ENCODE peak calls at places on chromosomes 7 and 10, in nine cellular contexts. N, Q, I, K, J, O, S, G and Z are unnamed samples.

GRCh38 chr7:114864278-114864677 is 57.6 kb upstream of the MDFIC start:
- DNase-seq in K (no peak), J (no peak), S (no peak), I (no peak), G (no peak), O (no peak), Q (peak; percentile 75), N (no peak), Z (no peak)

GRCh38 chr10:36114913-36115312 is 472.8 kb upstream of the FZD8 start:
- DNase-seq in G (peak; percentile 53), K (no peak), S (peak; percentile 97), Q (no peak), O (peak; percentile 72), I (no peak), N (no peak), J (no peak), Z (no peak)

GRCh38 chr10:128843972-128844371 is 623.1 kb upstream of the MGMT start:
- DNase-seq in N (no peak), S (no peak), K (no peak), Q (no peak), J (no peak), G (no peak), O (peak; percentile 26), I (no peak), Z (no peak)

GRCh38 chr10:133451346-133451745 is 2.4 kb upstream of the SCART1 start:
- DNase-seq in N (no peak), J (no peak), I (no peak), O (no peak), Q (no peak), G (no peak), K (no peak), S (no peak), Z (no peak)

GRCh38 chr7:12729112-12729511 is 41.7 kb downstream of the ARL4A start:
- DNase-seq in J (no peak), K (no peak), Q (peak; percentile 70), G (peak; percentile 25), S (peak; percentile 73), I (peak; percentile 74), O (peak; percentile 20), N (peak; percentile 56), Z (no peak)

GRCh38 chr7:44307301-44307900 is 18.0 kb downstream of the CAMK2B start:
- DNase-seq in N (peak; percentile 25), K (no peak), S (peak; percentile 47), O (peak; percentile 47), G (no peak), Q (peak; percentile 75), J (peak; percentile 44), I (peak; percentile 54), Z (peak; percentile 67)

GRCh38 chr7:54679414-54679813 is 79.6 kb downstream of the SEC61G start:
- DNase-seq in Q (no peak), O (no peak), N (no peak), G (no peak), I (no peak), K (no peak), S (no peak), J (no peak), Z (no peak)

GRCh38 chr10:88763441-88763840 is 3.6 kb downstream of the LIPN start:
- DNase-seq in Q (peak; percentile 52), S (peak; percentile 32), I (no peak), G (no peak), K (no peak), N (no peak), J (no peak), O (no peak), Z (no peak)

GRCh38 chr7:102103027-102103372 is 183.7 kb upstream of the SH2B2 start:
- DNase-seq in S (no peak), Q (no peak), J (no peak), G (no peak), I (no peak), N (no peak), K (no peak), O (no peak), Z (no peak)

GRCh38 chr10:93591065-93591808 is 9.8 kb downstream of the RBP4 start:
- DNase-seq in J (no peak), G (peak; percentile 30), Q (no peak), K (no peak), N (no peak), S (no peak), O (no peak), I (no peak), Z (no peak)

GRCh38 chr10:12605580-12606405 is 256.4 kb downstream of the CAMK1D start:
- DNase-seq in G (peak; percentile 64), K (peak; percentile 48), Q (peak; percentile 79), S (peak; percentile 27), O (no peak), I (no peak), N (peak; percentile 92), J (peak; percentile 85), Z (no peak)

GRCh38 chr7:22859676-22860290 is 37.1 kb upstream of the TOMM7 start:
- DNase-seq in I (no peak), K (no peak), J (no peak), S (peak; percentile 61), O (no peak), Q (peak; percentile 42), G (no peak), N (no peak), Z (no peak)

DNA sequence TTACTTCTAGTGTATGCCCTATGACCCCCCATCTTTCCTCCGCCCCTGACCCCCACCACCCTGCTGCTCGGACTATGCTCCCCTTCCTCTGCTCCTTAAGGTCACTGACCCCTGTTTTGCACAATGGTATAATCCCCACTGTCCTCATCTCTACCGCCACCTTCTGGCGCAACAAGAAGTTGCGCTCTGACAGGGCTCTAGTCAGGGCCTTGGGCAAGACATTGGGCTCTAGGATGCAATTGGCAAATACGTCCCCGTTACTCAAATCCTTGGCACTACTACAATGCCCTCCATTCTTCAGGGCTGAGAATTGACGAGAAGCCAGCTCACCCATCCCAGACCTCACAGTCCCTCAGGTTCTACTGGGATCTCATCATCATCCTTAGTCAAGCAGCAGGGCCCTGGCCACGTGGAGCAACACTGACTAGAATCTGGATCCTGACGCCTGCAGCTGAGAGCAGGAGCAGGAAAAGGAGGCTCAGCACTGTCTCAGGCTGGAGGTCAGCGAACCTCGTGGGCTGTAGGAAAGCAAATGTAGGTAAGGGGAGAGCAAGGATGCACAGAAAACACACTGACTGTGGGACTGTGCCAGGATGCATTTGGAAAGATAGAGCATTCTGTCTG is 10.6 kb downstream of the LRIT2 start:
- DNase-seq in I (peak; percentile 75), K (no peak), N (peak; percentile 33), Q (no peak), O (no peak), S (no peak), G (no peak), J (no peak), Z (no peak)
- TF ChIP-seq CTCF in I (peak; percentile 61), K (peak; percentile 34), N (no peak), Q (peak; percentile 9), O (peak; percentile 41), S (peak; percentile 32), G (peak; percentile 32), J (peak; percentile 41), Z (peak; percentile 65)

GRCh38 chr7:1402791-1403755 is 56.2 kb downstream of the MICALL2 start:
- DNase-seq in N (no peak), K (peak; percentile 45), I (no peak), O (no peak), J (no peak), Q (no peak), S (no peak), G (no peak), Z (no peak)

GRCh38 chr7:1402110-1402790 is 57.0 kb downstream of the MICALL2 start:
- DNase-seq in J (no peak), S (no peak), I (no peak), Q (no peak), O (no peak), K (no peak), G (no peak), N (no peak), Z (no peak)

GRCh38 chr7:1404881-1405548 is 54.3 kb downstream of the MICALL2 start:
- DNase-seq in Q (no peak), O (no peak), S (no peak), J (no peak), I (no peak), N (no peak), K (peak; percentile 70), G (no peak), Z (no peak)

GRCh38 chr7:1401011-1401410 is 58.3 kb downstream of the MICALL2 start:
- DNase-seq in O (no peak), I (no peak), G (no peak), Q (no peak), N (no peak), J (no peak), K (no peak), S (no peak), Z (no peak)

GRCh38 chr7:1403844-1404404 is 55.3 kb downstream of the MICALL2 start:
- DNase-seq in Q (peak; percentile 73), O (peak; percentile 50), J (no peak), K (peak; percentile 78), N (no peak), G (peak; percentile 58), S (peak; percentile 61), I (peak; percentile 38), Z (no peak)
- TF ChIP-seq CTCF in Q (no peak), O (peak; percentile 31), J (no peak), K (no peak), N (no peak), G (peak; percentile 12), S (peak; percentile 33), I (no peak), Z (peak; percentile 18)

DNA sequence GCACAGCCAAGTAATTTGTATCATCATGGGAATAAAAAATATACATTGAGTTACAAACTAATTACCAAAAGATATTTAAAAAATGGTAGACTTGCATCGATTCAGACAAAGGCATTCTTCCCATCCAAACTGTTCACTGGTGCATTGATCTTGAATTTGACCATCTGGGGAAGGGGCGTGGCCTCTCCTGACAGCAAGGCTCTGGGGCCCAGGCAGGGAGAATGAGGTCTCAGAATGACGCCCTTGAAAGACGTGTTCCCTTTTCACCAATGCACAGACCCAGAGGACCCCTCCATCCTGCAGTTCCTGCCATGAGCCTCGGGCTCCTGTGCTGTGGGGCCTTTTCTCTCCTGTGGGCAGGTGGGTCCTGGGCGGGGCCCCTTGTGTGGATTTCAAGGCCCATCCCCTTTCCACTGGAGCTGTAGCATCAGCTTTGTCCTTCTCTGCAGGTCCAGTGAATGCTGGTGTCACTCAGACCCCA is 91.1 kb upstream of the PRSS58 start:
- DNase-seq in J (no peak), N (no peak), Q (no peak), O (no peak), I (no peak), S (no peak), G (no peak), K (no peak), Z (no peak)
- TF ChIP-seq CTCF in J (no peak), N (no peak), Q (no peak), O (no peak), I (no peak), S (no peak), G (no peak), K (no peak), Z (no peak)

DNA sequence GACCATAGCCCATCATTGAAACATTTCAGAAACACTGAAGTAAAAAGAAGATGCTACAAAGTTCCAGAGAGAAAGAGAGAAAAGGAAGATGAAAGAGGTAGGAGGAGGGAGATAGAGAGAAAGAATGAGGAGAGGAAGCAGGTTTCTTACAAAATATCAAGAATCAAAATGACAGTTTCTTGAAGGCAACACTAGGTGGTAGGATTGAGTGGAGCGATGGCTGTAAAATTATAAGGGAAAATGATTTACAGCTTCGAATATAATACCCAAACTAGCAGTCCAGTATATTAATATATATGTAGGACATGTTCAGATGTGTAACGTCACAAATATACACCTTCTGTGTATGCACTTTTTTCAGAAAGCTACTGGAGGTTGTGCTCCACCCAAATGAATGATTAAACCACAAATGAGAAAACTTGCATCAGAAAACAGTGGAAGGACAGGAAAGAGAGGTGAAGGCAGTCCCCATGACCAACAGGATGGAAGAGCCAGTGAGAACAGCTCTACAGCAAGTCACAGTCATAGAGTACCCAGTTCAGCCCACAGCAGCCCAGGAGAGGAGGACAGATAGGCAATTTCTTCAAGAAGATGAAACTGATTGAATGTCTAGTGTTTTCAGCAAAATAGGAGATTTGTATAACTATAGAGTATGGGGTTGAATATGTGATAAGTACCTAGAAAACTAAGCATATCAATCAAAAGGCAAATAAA is 151.5 kb upstream of the TARP start:
- DNase-seq in I (no peak), J (no peak), S (peak; percentile 1), O (no peak), G (no peak), Q (peak; percentile 26), K (no peak), N (no peak), Z (no peak)
- TF ChIP-seq CTCF in I (no peak), J (no peak), S (peak; percentile 1), O (peak; percentile 12), G (no peak), Q (no peak), K (no peak), N (no peak), Z (no peak)